ENCODE peak calls at places on chromosomes 7 and 10, in nine cellular contexts. Q is naive thymus-derived CD4-positive, alpha-beta T cell; A is GM03348; U is Kasumi-1; B is activated T-helper 2 cell treated with anti-CD3 and anti-CD28 coated beads, Interferon-gamma antibody, Interleukin-2, Interleukin-4, amounts not matched to agents 10 μg/mL and 5 μg/mL and 100 μg/mL, durations not matched to agents 14 hours and 24 hours and 36 hours; E is HFFc6; C is pons; O is fibroblast of the aortic adventitia; P is GM23248. Y is an unnamed sample.

GRCh38 chr10:97222346-97222961 is 36.7 kb upstream of the SLIT1 start:
- DNase-seq in Q (no peak), A (no peak), U (no peak), B (no peak), E (no peak), C (no peak), O (no peak), P (no peak), Y (no peak)

GRCh38 chr10:75755528-75755927 is 324.1 kb downstream of the LRMDA start:
- DNase-seq in Q (no peak), A (no peak), U (no peak), B (no peak), E (no peak), C (no peak), O (no peak), P (no peak), Y (no peak)

GRCh38 chr7:10684606-10685005 is 289.1 kb upstream of the PHF14 start:
- DNase-seq in Q (no peak), A (no peak), U (no peak), B (no peak), E (no peak), C (no peak), O (no peak), P (no peak), Y (no peak)

GRCh38 chr7:132782777-132783633 is 206.7 kb upstream of the PLXNA4 start:
- DNase-seq in Q (no peak), A (peak), U (no peak), B (no peak), E (peak), C (no peak), O (peak), P (peak), Y (no peak)

GRCh38 chr7:143882020-143882610 is 19.9 kb downstream of the TCAF1 start:
- DNase-seq in Q (no peak), A (peak), U (no peak), B (no peak), E (no peak), C (peak), O (peak), P (peak), Y (no peak)

GRCh38 chr7:29343379-29343778 is 148.8 kb downstream of the CHN2 start:
- DNase-seq in Q (no peak), A (no peak), U (peak), B (no peak), E (no peak), C (peak), O (no peak), P (no peak), Y (no peak)

GRCh38 chr10:13743101-13743693 is 156.4 kb downstream of the PRPF18 start:
- DNase-seq in Q (no peak), A (no peak), U (no peak), B (no peak), E (no peak), C (no peak), O (no peak), P (no peak), Y (no peak)

GRCh38 chr7:12389089-12389700 is 14.5 kb downstream of the VWDE start:
- DNase-seq in Q (no peak), A (peak), U (peak), B (no peak), E (peak), C (peak), O (peak), P (peak), Y (no peak)

GRCh38 chr7:127751723-127752448 is 99.9 kb downstream of the SND1 start:
- DNase-seq in Q (no peak), A (peak), U (no peak), B (no peak), E (no peak), C (no peak), O (peak), P (peak), Y (no peak)

GRCh38 chr7:38463277-38464224 is 167.6 kb downstream of the AMPH start:
- DNase-seq in Q (peak), A (peak), U (no peak), B (peak), E (no peak), C (peak), O (peak), P (peak), Y (peak)

GRCh38 chr7:141630621-141631020 is 71.3 kb downstream of the DENND11 start:
- DNase-seq in Q (no peak), A (no peak), U (no peak), B (no peak), E (no peak), C (no peak), O (no peak), P (no peak), Y (no peak)